ENCODE peak calls at places on chromosomes 2 and 18, in four cellular contexts. W is fibroblast of lung, C is endothelial cell, O is nephron progenitor cell. A is an unnamed sample.

GRCh38 chr18:48433541-48433940 is 24.4 kb upstream of the ZBTB7C start:
- DNase-seq in W (no peak), C (no peak), O (no peak), A (no peak)

GRCh38 chr2:126792993-126793392 is 105.7 kb upstream of the TEX51 start:
- DNase-seq in W (no peak), C (no peak), O (no peak), A (no peak)

GRCh38 chr18:57297306-57297705 is 55.1 kb upstream of the ST8SIA3 start:
- DNase-seq in W (no peak), C (no peak), O (no peak), A (no peak)

GRCh38 chr2:8580316-8581047 is 101.4 kb upstream of the ID2 start:
- DNase-seq in W (no peak), C (no peak), O (no peak), A (peak)

GRCh38 chr2:72222829-72223564 is 75.3 kb upstream of the CYP26B1 start:
- DNase-seq in W (peak), C (no peak), O (no peak), A (no peak)

GRCh38 chr2:216350214-216350789 is 22.0 kb downstream of the MARCHF4 start:
- DNase-seq in W (peak), C (no peak), O (no peak), A (peak)

GRCh38 chr2:64485961-64486360 is 32.0 kb downstream of the LGALSL start:
- DNase-seq in W (peak), C (no peak), O (no peak), A (no peak)

GRCh38 chr2:35410431-35411061 is 945.0 kb upstream of the CRIM1 start:
- DNase-seq in W (peak), C (peak), O (peak), A (peak)

GRCh38 chr2:128473175-128474013 is 154.7 kb upstream of the HS6ST1 start:
- DNase-seq in W (peak), C (no peak), O (peak), A (peak)

GRCh38 chr2:11071207-11071606 is 84.1 kb upstream of the SLC66A3 start:
- DNase-seq in W (no peak), C (no peak), O (no peak), A (peak)

GRCh38 chr2:223692227-223692947 is 90.2 kb upstream of the SCG2 start:
- DNase-seq in W (peak), C (peak), O (peak), A (peak)

GRCh38 chr18:44819944-44820510 is 139.3 kb downstream of the SETBP1 start:
- DNase-seq in W (no peak), C (no peak), O (no peak), A (no peak)

GRCh38 chr2:25168256-25169072 is at the start of gene POMC:
- DNase-seq in W (peak), C (peak), O (peak), A (peak)

GRCh38 chr2:133192028-133192427 is 376.2 kb downstream of the NCKAP5 start:
- DNase-seq in W (no peak), C (no peak), O (no peak), A (no peak)
- TF ChIP-seq CTCF in W (no peak), C (peak), O (no peak), A (no peak)

GRCh38 chr2:119463990-119464389 is 32.3 kb downstream of the TMEM37 start:
- DNase-seq in W (no peak), C (no peak), O (no peak), A (no peak)
- TF ChIP-seq CTCF in W (no peak), C (no peak), O (no peak), A (no peak)

GRCh38 chr2:148532049-148532428 is 112.5 kb upstream of the EPC2 start:
- DNase-seq in W (no peak), C (no peak), O (no peak), A (no peak)

GRCh38 chr2:148533685-148534084 is 110.9 kb upstream of the EPC2 start:
- DNase-seq in W (no peak), C (no peak), O (no peak), A (no peak)

GRCh38 chr2:148531175-148532048 is 113.1 kb upstream of the EPC2 start:
- DNase-seq in W (no peak), C (no peak), O (no peak), A (no peak)

GRCh38 chr2:148534416-148535205 is 109.9 kb upstream of the EPC2 start:
- DNase-seq in W (peak), C (no peak), O (no peak), A (no peak)

GRCh38 chr2:148533004-148533403 is 111.5 kb upstream of the EPC2 start:
- DNase-seq in W (no peak), C (no peak), O (no peak), A (no peak)
- TF ChIP-seq CTCF in W (no peak), C (no peak), O (no peak), A (no peak)

DNA sequence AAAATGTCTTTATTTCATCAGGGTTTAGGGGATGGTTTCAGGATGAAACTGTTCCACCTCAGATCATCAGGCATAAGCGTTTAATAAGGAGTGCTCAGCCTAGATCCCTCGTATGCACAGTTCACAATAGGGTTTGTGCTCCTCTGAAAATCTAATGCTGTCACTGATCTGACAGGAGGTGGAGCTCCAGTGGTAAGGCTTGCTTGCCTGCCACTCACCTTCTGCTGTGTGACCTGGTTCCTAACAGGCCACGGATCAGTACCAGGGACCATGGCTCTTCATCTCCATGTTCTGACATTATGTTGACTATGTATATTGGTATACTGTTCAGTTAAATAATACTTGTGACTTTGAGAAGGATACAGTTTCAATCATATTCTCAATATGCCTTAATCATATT is 41.6 kb downstream of the PPIG start:
- DNase-seq in W (no peak), C (no peak), O (no peak), A (no peak)
- TF ChIP-seq CTCF in W (no peak), C (no peak), O (no peak), A (no peak)

GRCh38 chr2:166413255-166413654 is 37.5 kb upstream of the SCN9A start:
- DNase-seq in W (no peak), C (no peak), O (no peak), A (no peak)

GRCh38 chr2:166418853-166419615 is 43.3 kb upstream of the SCN9A start:
- DNase-seq in W (no peak), C (no peak), O (no peak), A (no peak)

GRCh38 chr2:166419616-166419934 is 43.8 kb upstream of the SCN9A start:
- DNase-seq in W (peak), C (no peak), O (no peak), A (no peak)

DNA sequence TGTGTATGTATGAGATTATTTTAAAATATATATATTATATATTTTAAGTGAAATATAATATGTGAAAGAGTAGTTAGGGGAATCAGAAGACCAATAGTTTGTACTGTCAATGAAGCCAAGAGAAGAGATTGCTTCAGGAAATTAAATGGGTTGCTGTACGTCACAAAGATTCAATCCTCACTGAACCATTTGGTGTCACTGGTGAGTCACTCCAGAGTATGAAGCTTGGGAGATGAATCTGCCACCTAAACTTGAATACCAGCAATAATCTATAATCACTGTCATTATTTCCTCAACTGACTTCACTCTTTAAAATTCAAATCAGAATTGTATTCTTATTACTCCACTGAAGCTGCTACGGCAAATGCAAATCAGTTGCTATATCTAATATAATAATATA is 41.9 kb upstream of the SCN9A start:
- DNase-seq in W (peak), C (no peak), O (no peak), A (no peak)
- TF ChIP-seq CTCF in W (no peak), C (no peak), O (no peak), A (no peak)

DNA sequence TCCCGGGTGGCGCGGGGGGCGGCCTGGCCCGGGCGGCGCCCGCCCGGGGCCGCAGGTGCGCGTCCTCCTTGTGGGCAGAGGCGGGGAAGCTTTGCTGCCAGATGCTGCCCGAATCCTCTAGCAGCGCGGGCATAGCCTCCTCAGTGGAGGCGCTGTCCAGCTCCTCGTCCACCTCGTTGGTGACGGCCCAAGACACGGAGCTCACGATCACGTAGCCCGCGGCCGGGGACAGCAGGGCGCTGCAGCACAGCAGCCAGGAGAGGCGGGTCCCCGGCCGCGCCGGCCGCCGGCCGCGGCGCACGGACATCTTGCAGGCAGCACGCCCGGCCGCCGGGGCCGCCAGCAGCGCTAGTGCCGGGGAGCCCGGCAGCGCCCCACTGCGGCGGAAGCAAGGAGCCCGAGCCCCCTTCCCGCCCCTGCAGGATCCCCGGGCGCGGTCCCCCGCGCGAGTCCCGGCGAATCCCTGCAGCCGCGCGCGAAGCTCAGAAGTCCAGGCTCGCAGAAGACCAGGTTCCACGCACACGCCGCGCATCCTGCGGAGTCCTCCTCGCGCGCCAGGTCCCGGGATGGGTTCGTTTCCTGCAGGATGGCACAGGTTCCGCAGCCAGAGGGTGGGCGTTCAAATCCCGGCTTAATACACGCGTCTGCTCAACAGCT is at the start of gene CREG2:
- DNase-seq in W (peak), C (peak), O (peak), A (peak)
- TF ChIP-seq CTCF in W (peak), C (peak), O (peak), A (peak)

DNA sequence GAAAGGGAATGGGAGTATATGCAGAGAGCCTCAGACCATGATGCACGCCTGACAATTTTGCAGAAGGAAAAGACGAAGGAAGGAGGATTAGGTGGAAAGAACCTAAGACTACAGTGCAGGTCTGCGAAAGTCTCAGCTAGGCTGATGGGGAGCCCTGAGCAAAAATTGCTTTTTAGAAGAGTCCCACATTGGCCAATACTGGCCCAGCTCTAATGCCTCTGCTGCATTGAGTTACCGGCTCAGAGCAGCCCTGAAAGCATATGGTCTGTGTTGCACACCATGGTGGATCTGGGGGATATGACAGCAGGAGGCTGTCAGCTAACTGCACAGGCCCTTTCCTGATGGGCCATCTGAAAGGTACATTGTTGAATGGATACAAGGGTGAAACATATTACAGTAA is 48.3 kb upstream of the CAVIN2 start:
- DNase-seq in W (no peak), C (no peak), O (no peak), A (no peak)
- TF ChIP-seq CTCF in W (no peak), C (no peak), O (no peak), A (no peak)

GRCh38 chr2:219252084-219252483 is 959 bp upstream of the TUBA4B start:
- DNase-seq in W (no peak), C (no peak), O (no peak), A (peak)
- TF ChIP-seq CTCF in W (no peak), C (no peak), O (no peak), A (no peak)

A was measured in activated CD8-positive, alpha-beta T cell treated with anti-CD3 and anti-CD28 coated beads for 36 hours.